ENCODE peak calls at places on chromosomes 6 and 20, in six cellular contexts. J is transverse colon, D is stomach, Q is heart left ventricle, F is esophagus squamous epithelium, V is NB4. I is an unnamed sample.
A peak's percentile ranks its signal among the peaks of the same experiment; 100 is the strongest.

GRCh38 chr6:152380993-152381898 is 255.9 kb downstream of the SYNE1 start:
- DNase-seq in D (peak; percentile 41), V (no peak), J (peak; percentile 53), F (no peak), Q (peak; percentile 74), I (peak; percentile 82)

GRCh38 chr6:127340171-127340570 is 3.2 kb downstream of the ECHDC1 start:
- DNase-seq in F (no peak), V (no peak), J (no peak), Q (no peak), D (no peak), I (no peak)

GRCh38 chr6:38604700-38605099 is 35.0 kb downstream of the BTBD9 start:
- DNase-seq in V (no peak), J (no peak), F (no peak), D (no peak), Q (no peak), I (no peak)

GRCh38 chr6:116055513-116055912 is 5.2 kb downstream of the FRK start:
- DNase-seq in V (no peak), F (no peak), D (no peak), J (no peak), Q (no peak), I (no peak)

GRCh38 chr6:144580039-144580438 is 294.9 kb downstream of the UTRN start:
- DNase-seq in F (no peak), V (no peak), J (no peak), D (no peak), Q (no peak), I (no peak)

GRCh38 chr6:160137989-160138835 is 16.6 kb downstream of the SLC22A1 start:
- DNase-seq in V (peak; percentile 63), J (peak; percentile 65), D (peak; percentile 72), F (no peak), Q (no peak), I (peak; percentile 68)

GRCh38 chr6:29953001-29953436 is 10.7 kb downstream of the HLA-A start:
- DNase-seq in Q (no peak), J (no peak), V (no peak), F (no peak), D (no peak), I (no peak)

GRCh38 chr6:6730831-6731230 is 142.3 kb downstream of the LY86 start:
- DNase-seq in J (no peak), V (no peak), F (no peak), Q (no peak), D (no peak), I (no peak)

GRCh38 chr6:170440437-170440836 is 112.7 kb downstream of the PSMB1 start:
- DNase-seq in J (no peak), Q (no peak), V (no peak), F (no peak), D (peak; percentile 17), I (no peak)

DNA sequence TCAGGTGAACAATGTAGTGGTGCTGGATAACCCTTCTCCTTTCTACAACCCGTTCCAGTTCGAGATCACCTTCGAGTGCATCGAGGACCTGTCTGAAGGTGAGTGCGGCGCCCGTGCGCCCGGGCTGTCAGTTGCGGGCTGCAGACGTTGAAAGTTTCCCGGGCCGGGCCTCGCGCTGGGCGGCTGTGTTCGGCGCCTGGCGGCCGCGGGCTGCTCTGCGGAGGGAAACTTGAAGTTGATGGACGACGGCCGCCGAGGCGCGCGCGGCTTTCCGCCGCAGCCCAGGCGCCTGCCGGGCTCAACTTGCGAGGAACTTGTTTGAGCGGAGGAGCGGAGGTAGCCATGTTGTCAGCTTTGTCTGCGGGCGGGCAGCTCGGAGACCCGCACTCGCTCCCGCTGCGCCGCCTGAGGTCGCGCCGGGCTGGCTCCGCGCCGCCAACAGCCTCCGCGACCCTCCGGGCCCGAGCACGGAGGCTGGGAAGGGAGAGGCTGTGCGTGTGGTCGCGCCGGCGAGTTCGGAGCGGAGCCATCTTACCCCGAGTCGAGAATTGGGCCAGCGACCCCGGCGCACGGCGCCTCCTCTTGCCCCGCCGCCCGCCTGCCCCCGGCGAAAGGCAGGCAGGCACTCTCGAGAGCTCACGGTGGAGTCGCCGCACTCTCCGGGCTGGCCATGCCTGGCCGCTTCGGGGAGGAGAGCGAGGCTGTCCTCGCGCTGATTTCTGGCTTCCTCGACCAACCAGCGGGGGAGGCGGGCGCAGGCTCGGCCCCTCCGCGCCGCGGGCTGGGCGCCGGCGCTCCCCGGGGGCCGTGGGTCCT is 681 bp downstream of the ASF1A start:
- DNase-seq in V (peak; percentile 80), D (peak; percentile 65), F (peak; percentile 9), Q (peak; percentile 76), J (peak; percentile 64), I (peak; percentile 80)
- TF ChIP-seq POLR2A in V (peak; percentile 39), D (no peak), F (no peak), Q (peak; percentile 39), J (peak; percentile 45), I (peak; percentile 6)

GRCh38 chr6:13485923-13486557 is 1.4 kb downstream of the GFOD1 start:
- DNase-seq in F (no peak), Q (peak; percentile 37), D (no peak), V (peak; percentile 83), J (peak; percentile 33), I (no peak)
- TF ChIP-seq POLR2A in F (no peak), Q (no peak), D (no peak), V (no peak), J (no peak), I (no peak)

GRCh38 chr20:32605167-32605656 is 20.1 kb upstream of the NOL4L start:
- DNase-seq in J (peak; percentile 37), V (no peak), Q (no peak), D (no peak), F (no peak), I (no peak)

GRCh38 chr20:32606107-32606506 is 21.0 kb upstream of the NOL4L start:
- DNase-seq in F (no peak), J (no peak), V (no peak), D (no peak), Q (no peak), I (no peak)

GRCh38 chr20:32607324-32607723 is 22.2 kb upstream of the NOL4L start:
- DNase-seq in D (no peak), V (no peak), J (no peak), Q (no peak), F (no peak), I (no peak)

GRCh38 chr20:32607727-32608663 is 22.9 kb upstream of the NOL4L start:
- DNase-seq in V (no peak), F (no peak), J (no peak), D (no peak), Q (no peak), I (no peak)

DNA sequence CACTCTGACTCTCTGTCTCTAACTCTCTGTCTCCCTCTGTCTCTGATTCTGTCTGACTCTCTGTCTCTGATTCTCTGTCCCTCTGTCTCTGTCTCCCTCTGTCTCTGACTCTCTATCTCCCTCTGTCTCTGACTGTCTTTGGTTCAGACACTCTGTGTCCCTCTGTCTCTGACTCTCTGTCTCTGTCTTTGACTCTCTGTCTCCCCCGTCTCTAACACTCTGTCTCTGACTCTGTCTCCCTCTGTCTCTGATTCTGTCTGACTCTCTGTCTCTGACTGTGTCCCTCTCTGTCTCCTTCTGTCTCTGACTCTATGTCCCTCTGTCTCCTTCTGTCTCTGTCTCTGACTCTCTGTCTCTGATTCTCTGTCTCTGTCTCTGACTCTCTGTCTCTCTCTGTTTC is 21.7 kb upstream of the NOL4L start:
- DNase-seq in Q (no peak), J (no peak), D (no peak), V (no peak), F (no peak), I (no peak)
- TF ChIP-seq POLR2A in Q (no peak), J (no peak), D (no peak), V (no peak), F (no peak), I (no peak)

GRCh38 chr20:5675103-5676091 is 74.8 kb upstream of the SHLD1 start:
- DNase-seq in F (no peak), D (no peak), Q (no peak), V (peak; percentile 59), J (no peak), I (no peak)
- TF ChIP-seq POLR2A in F (no peak), D (no peak), Q (no peak), V (no peak), J (no peak), I (no peak)

DNA sequence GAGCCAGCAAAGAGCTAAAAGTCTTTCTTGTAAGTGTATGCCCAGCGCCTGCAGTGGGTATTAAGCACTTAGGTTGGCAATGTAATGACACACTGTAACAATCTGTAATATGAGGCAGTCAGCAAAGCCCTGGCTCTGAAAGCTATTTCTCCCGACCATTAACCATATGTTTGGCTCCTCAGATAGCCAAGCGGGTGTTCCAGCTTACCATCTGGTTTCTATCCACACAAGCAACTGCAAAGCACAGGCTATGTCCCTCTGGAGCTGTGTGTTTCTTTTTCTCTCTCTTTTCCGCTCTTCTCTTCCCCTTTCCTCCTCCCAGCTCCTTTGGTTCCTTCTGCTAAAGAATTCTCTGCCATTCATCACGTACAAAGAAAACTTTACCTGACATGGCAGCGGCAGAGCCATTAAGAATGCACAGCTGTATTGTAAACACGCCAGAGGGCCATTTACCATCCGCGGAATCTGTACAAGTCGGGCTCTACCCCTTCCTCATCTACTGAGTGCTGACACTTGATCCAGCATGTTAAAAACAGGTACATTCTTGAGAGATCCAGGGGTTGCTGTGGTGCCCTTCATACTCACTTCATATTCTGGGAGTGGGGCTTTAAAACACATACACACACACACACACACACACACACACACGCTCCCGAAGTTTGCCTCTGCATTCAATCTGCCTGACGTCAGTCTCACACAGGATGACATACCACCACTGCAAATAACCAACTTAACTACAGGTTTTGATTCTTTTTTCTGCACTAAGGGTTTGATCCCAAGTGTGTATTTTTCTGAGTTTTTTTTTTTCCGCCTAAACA is 77.3 kb downstream of the BACH2 start:
- DNase-seq in J (peak; percentile 20), F (no peak), Q (peak; percentile 54), D (no peak), V (no peak), I (peak; percentile 56)
- TF ChIP-seq POLR2A in J (no peak), F (no peak), Q (no peak), D (no peak), V (no peak), I (no peak)

DNA sequence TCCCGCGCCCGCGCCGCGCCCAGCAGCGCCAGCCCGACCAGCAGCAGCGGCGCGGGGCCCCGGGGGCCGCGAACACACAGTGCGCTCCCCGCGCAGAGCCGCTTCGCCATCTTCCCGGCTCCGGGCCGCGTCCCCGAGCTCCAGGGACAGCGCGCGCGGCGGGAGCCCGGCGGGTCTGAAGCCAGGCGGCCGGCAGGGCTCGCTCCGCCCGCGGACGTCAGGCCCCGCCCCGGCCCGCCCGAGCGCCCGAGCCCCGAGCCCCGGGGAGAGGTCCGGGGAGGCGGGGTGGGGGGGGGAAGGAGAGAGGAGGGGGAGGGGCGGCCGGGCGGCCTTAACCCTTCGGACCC is at the start of gene LAMA5:
- DNase-seq in J (peak; percentile 69), D (peak; percentile 72), Q (peak; percentile 76), V (peak; percentile 51), F (no peak), I (no peak)
- TF ChIP-seq POLR2A in J (no peak), D (no peak), Q (peak; percentile 52), V (no peak), F (no peak), I (no peak)

DNA sequence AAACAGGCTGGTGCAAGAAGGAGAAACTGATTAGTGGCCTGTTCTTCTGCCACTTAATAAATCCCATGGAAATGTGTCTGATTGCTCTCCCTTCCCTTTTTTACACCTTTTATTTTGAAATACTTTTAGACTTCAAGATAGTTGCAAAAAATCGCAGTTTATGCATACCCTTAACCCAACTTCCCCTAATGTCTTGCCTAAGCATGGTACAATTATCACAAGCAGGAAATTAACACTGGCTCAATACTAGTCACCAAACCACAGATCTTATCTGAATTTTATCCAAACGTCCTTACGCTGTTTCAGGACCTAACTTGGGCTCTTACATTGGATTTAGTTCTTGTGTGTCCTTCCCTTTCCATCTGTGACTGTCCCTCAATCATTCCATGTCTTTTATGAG is 146.4 kb downstream of the ZNF217 start:
- DNase-seq in F (no peak), Q (no peak), V (peak; percentile 52), J (no peak), D (no peak), I (no peak)
- TF ChIP-seq POLR2A in F (no peak), Q (no peak), V (no peak), J (no peak), D (no peak), I (no peak)